ENCODE peak calls at places on chromosome 2, in eight cellular contexts. K is NCI-H460, N is RPMI8226, L is NCI-H774, Q is A172, I is GM13977, A is T-helper 1 cell, Z is NCI-H1092. V is an unnamed sample.

GRCh38 chr2:69269330-69269729 is 117.7 kb downstream of the GFPT1 start:
- DNase-seq in K (no peak), N (no peak), L (no peak), Q (no peak), I (no peak), A (no peak), Z (no peak), V (no peak)

GRCh38 chr2:98479959-98480524 is 35.4 kb downstream of the INPP4A start:
- DNase-seq in K (no peak), N (peak; percentile 94), L (no peak), Q (peak; percentile 65), I (no peak), A (no peak), Z (peak; percentile 38), V (peak; percentile 50)

GRCh38 chr2:231795525-231796327 is 9.5 kb downstream of the COPS7B start:
- DNase-seq in K (peak; percentile 82), N (peak; percentile 61), L (peak; percentile 47), Q (peak; percentile 90), I (no peak), A (no peak), Z (no peak), V (peak; percentile 6)

GRCh38 chr2:79984476-79984875 is 320.1 kb downstream of the LRRTM1 start:
- DNase-seq in K (no peak), N (no peak), L (no peak), Q (no peak), I (no peak), A (no peak), Z (no peak), V (no peak)

GRCh38 chr2:98568161-98568956 is 40.0 kb downstream of the COA5 start:
- DNase-seq in K (no peak), N (no peak), L (no peak), Q (no peak), I (no peak), A (no peak), Z (no peak), V (no peak)

GRCh38 chr2:26957041-26957440 is 13.4 kb upstream of the MAPRE3 start:
- DNase-seq in K (no peak), N (no peak), L (no peak), Q (no peak), I (no peak), A (no peak), Z (no peak), V (no peak)

GRCh38 chr2:235220331-235220730 is 268.5 kb downstream of the SH3BP4 start:
- DNase-seq in K (no peak), N (no peak), L (no peak), Q (no peak), I (no peak), A (no peak), Z (no peak), V (no peak)

GRCh38 chr2:163441603-163442002 is 294.2 kb downstream of the FIGN start:
- DNase-seq in K (no peak), N (no peak), L (no peak), Q (no peak), I (no peak), A (no peak), Z (no peak), V (no peak)

GRCh38 chr2:9803023-9803805 is 40.1 kb upstream of the TAF1B start:
- DNase-seq in K (no peak), N (peak; percentile 59), L (no peak), Q (no peak), I (no peak), A (no peak), Z (no peak), V (no peak)

V was measured in NCI-H2029.